ENCODE peak calls at places on chromosomes 12 and 14, in four cellular contexts. W is Karpas-422, Y is neuronal stem cell, X is hepatocyte. G is an unnamed sample.

GRCh38 chr14:96263347-96264199 is 7.6 kb downstream of the BDKRB1 start:
- DNase-seq in W (peak), Y (no peak), X (no peak), G (no peak)

GRCh38 chr14:90397401-90398314 is 829 bp downstream of the CALM1 start:
- DNase-seq in W (peak), Y (peak), X (peak), G (no peak)

GRCh38 chr12:106138646-106139421 is at the start of gene NUAK1:
- DNase-seq in W (no peak), Y (peak), X (peak), G (no peak)

GRCh38 chr14:88325883-88326282 is 2.8 kb upstream of the KCNK10 start:
- DNase-seq in W (no peak), Y (no peak), X (no peak), G (no peak)

GRCh38 chr12:106300761-106301160 is 1.8 kb upstream of the TCP11L2 start:
- DNase-seq in W (no peak), Y (no peak), X (peak), G (no peak)

GRCh38 chr12:87870061-87870460 is 159.1 kb downstream of the C12orf50 start:
- DNase-seq in W (no peak), Y (no peak), X (no peak), G (no peak)

GRCh38 chr14:36935976-36936678 is 236.3 kb downstream of the SLC25A21 start:
- DNase-seq in W (no peak), Y (no peak), X (no peak), G (no peak)

GRCh38 chr14:64410084-64410774 is 22.1 kb downstream of the MTHFD1 start:
- DNase-seq in W (no peak), Y (no peak), X (no peak), G (no peak)

GRCh38 chr12:6927379-6927991 is at the start of gene ATN1:
- DNase-seq in W (peak), Y (peak), X (peak), G (no peak)

GRCh38 chr12:70815866-70816470 is 104.6 kb downstream of the PTPRR start:
- DNase-seq in W (no peak), Y (no peak), X (no peak), G (no peak)

GRCh38 chr12:11228268-11228879 is 41.1 kb downstream of the PRB3 start:
- DNase-seq in W (peak), Y (peak), X (peak), G (peak)

GRCh38 chr12:32558941-32559340 is 120.2 kb upstream of the DNM1L start:
- DNase-seq in W (no peak), Y (no peak), X (no peak), G (no peak)

GRCh38 chr14:64329149-64329548 is 35.0 kb upstream of the ESR2 start:
- DNase-seq in W (no peak), Y (no peak), X (no peak), G (no peak)

GRCh38 chr14:91388551-91388975 is 29.1 kb downstream of the CCDC88C start:
- DNase-seq in W (no peak), Y (no peak), X (no peak), G (no peak)

GRCh38 chr14:25069889-25070288 is 19.9 kb upstream of the STXBP6 start:
- DNase-seq in W (no peak), Y (no peak), X (no peak), G (no peak)

GRCh38 chr12:123118397-123118945 is 32.4 kb downstream of the PITPNM2 start:
- DNase-seq in W (no peak), Y (no peak), X (no peak), G (no peak)

GRCh38 chr14:66638688-66639087 is 130.7 kb downstream of the GPHN start:
- DNase-seq in W (no peak), Y (no peak), X (no peak), G (no peak)

GRCh38 chr12:51051787-51052186 is 3.7 kb downstream of the LETMD1 start:
- DNase-seq in W (no peak), Y (no peak), X (no peak), G (no peak)

GRCh38 chr12:98352218-98352811 is 163.1 kb upstream of the TMPO start:
- DNase-seq in W (no peak), Y (no peak), X (peak), G (peak)

GRCh38 chr14:105180598-105181528 is at the start of gene NUDT14:
- DNase-seq in W (peak), Y (no peak), X (peak), G (peak)

GRCh38 chr14:99189201-99189801 is 82.7 kb downstream of the BCL11B start:
- DNase-seq in W (no peak), Y (no peak), X (no peak), G (no peak)

GRCh38 chr14:99724939-99725773 is 41.1 kb downstream of the CYP46A1 start:
- DNase-seq in W (no peak), Y (no peak), X (no peak), G (no peak)

GRCh38 chr12:62643470-62643869 is 176.8 kb downstream of the MON2 start:
- DNase-seq in W (no peak), Y (no peak), X (no peak), G (no peak)

GRCh38 chr12:89126712-89127111 is 225.6 kb downstream of the DUSP6 start:
- DNase-seq in W (no peak), Y (no peak), X (no peak), G (no peak)

GRCh38 chr12:89134213-89134770 is 218.0 kb downstream of the DUSP6 start:
- DNase-seq in W (no peak), Y (no peak), X (no peak), G (peak)

GRCh38 chr12:89129471-89129870 is 222.8 kb downstream of the DUSP6 start:
- DNase-seq in W (no peak), Y (no peak), X (no peak), G (no peak)
- H2AFZ ChIP-seq in W (no peak), Y (peak), X (no peak), G (no peak)

GRCh38 chr14:35534884-35535793 is 1.2 kb downstream of the INSM2 start:
- DNase-seq in W (peak), Y (peak), X (peak), G (no peak)
- H2AFZ ChIP-seq in W (no peak), Y (peak), X (no peak), G (no peak)

GRCh38 chr14:72618424-72618823 is 275.5 kb downstream of the DPF3 start:
- DNase-seq in W (no peak), Y (no peak), X (no peak), G (no peak)

GRCh38 chr14:72619071-72619710 is 274.7 kb downstream of the DPF3 start:
- DNase-seq in W (no peak), Y (no peak), X (no peak), G (no peak)

GRCh38 chr14:72617391-72618011 is 276.4 kb downstream of the DPF3 start:
- DNase-seq in W (no peak), Y (peak), X (no peak), G (no peak)

GRCh38 chr14:72619881-72620280 is 274.0 kb downstream of the DPF3 start:
- DNase-seq in W (no peak), Y (no peak), X (no peak), G (no peak)

DNA sequence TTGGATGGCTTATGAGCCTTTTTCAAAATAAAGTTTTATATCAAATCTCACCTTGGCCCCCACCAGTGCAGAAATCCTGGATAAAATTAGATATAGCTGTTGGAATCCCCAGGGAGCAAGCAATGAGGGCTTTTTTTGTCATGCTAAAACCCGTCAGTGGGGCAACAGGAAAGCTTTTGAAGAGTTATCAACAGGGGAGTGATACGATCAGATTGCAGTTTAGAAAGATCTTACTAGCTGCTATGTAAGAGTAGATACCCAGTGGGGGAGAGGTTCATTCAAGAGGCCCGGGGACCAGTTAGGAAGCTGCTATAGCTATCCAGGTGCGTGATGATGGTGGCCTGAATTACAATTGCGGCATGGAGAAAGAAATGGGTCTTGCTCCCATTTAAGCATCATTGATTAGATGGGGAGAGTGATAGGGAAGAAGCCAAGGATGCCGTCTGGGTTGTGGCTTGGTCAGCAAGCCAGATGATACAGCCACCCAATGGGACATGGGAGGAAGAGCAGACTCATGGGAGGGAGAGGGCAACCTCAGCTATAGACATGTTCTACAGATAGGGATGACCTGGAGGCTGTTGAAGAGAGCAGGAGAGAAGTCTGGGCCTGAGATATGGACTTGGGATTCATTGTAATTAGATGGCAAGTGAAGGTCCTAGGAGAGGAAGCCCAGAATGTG is 272.4 kb downstream of the DPF3 start:
- DNase-seq in W (no peak), Y (no peak), X (no peak), G (no peak)
- H2AFZ ChIP-seq in W (no peak), Y (no peak), X (no peak), G (no peak)

GRCh38 chr14:50222061-50222613 is 9.2 kb downstream of the SOS2 start:
- DNase-seq in W (no peak), Y (no peak), X (no peak), G (no peak)

GRCh38 chr14:50213795-50214194 is 17.6 kb downstream of the SOS2 start:
- DNase-seq in W (no peak), Y (no peak), X (no peak), G (no peak)

GRCh38 chr14:50215416-50215815 is 16.0 kb downstream of the SOS2 start:
- DNase-seq in W (no peak), Y (no peak), X (no peak), G (no peak)

DNA sequence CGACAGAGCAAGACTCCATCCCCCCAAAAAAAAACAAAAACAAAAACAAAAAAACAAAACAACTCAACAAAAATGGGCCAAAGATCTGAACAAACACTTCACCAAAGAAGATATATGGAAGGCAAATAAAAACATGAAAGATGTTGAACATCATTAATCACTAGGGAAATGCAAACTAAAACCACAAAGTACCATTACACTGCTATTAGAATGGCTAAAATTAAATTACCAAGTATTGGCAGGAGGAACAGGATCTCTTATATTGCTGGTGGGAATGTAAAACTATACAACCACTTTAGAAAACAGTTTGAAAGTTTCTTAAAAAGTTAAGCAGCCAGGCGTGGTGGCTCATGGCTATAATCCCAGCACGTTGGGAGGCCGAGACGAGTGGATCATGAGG is 12.9 kb downstream of the SOS2 start:
- DNase-seq in W (no peak), Y (no peak), X (no peak), G (no peak)
- H2AFZ ChIP-seq in W (no peak), Y (no peak), X (no peak), G (no peak)

GRCh38 chr12:56645717-56646446 is at the start of gene ATP5F1B:
- DNase-seq in W (peak), Y (peak), X (peak), G (peak)
- H2AFZ ChIP-seq in W (peak), Y (peak), X (peak), G (peak)

G was measured in HCT116.